ENCODE peak calls at places on chromosome 15, in five cellular contexts. J, Z, A, P and G are unnamed samples.

GRCh38 chr15:76973362-76973743 is 21.6 kb upstream of the PSTPIP1 start:
- DNase-seq in J (peak; percentile 56), Z (no peak), A (no peak), P (peak; percentile 17), G (peak; percentile 5)

GRCh38 chr15:88810449-88810848 is 7.2 kb downstream of the ACAN start:
- DNase-seq in J (peak; percentile 48), Z (peak; percentile 79), A (peak; percentile 44), P (peak; percentile 53), G (peak; percentile 40)

GRCh38 chr15:63093486-63094205 is 28.0 kb upstream of the LACTB start:
- DNase-seq in J (peak; percentile 82), Z (peak; percentile 86), A (peak; percentile 60), P (peak; percentile 74), G (peak; percentile 79)

GRCh38 chr15:74202461-74203401 is at the start of gene STRA6:
- DNase-seq in J (no peak), Z (peak; percentile 46), A (peak; percentile 37), P (no peak), G (no peak)

GRCh38 chr15:32824777-32825176 is 107.0 kb downstream of the GREM1 start:
- DNase-seq in J (peak; percentile 92), Z (peak; percentile 85), A (peak; percentile 51), P (peak; percentile 97), G (peak; percentile 97)

GRCh38 chr15:57245130-57245529 is 131.2 kb upstream of the CGNL1 start:
- DNase-seq in J (no peak), Z (no peak), A (no peak), P (no peak), G (peak; percentile 65)

GRCh38 chr15:45751629-45752028 is 116.8 kb downstream of the SQOR start:
- DNase-seq in J (no peak), Z (no peak), A (no peak), P (no peak), G (no peak)

GRCh38 chr15:69232144-69232543 is 66.6 kb upstream of the PAQR5 start:
- DNase-seq in J (peak; percentile 57), Z (no peak), A (peak; percentile 60), P (peak; percentile 65), G (peak; percentile 15)

GRCh38 chr15:100712226-100712625 is 109.8 kb downstream of the ASB7 start:
- DNase-seq in J (peak; percentile 76), Z (no peak), A (peak; percentile 55), P (no peak), G (peak; percentile 83)

GRCh38 chr15:25268166-25268565 is 170.7 kb downstream of the UBE3A start:
- DNase-seq in J (no peak), Z (peak; percentile 17), A (no peak), P (peak; percentile 14), G (no peak)

GRCh38 chr15:77038312-77039216 is 32.3 kb downstream of the TSPAN3 start:
- DNase-seq in J (peak; percentile 58), Z (no peak), A (no peak), P (no peak), G (no peak)

GRCh38 chr15:39969871-39970270 is 36.0 kb downstream of the EIF2AK4 start:
- DNase-seq in J (peak; percentile 79), Z (no peak), A (peak; percentile 79), P (no peak), G (peak; percentile 31)

GRCh38 chr15:76056931-76057330 is 2.9 kb upstream of the TMEM266 start:
- DNase-seq in J (no peak), Z (peak; percentile 44), A (peak; percentile 72), P (peak; percentile 11), G (no peak)

GRCh38 chr15:63699391-63699790 is 102.2 kb downstream of the FBXL22 start:
- DNase-seq in J (peak; percentile 9), Z (no peak), A (no peak), P (no peak), G (no peak)

GRCh38 chr15:62933388-62933787 is 109.2 kb upstream of the TPM1 start:
- DNase-seq in J (peak; percentile 64), Z (no peak), A (no peak), P (peak; percentile 15), G (no peak)

GRCh38 chr15:70269991-70270751 is 172.5 kb upstream of the TLE3 start:
- DNase-seq in J (no peak), Z (no peak), A (no peak), P (peak; percentile 85), G (no peak)

GRCh38 chr15:40330368-40330836 is 6.9 kb downstream of the INAFM2 start:
- DNase-seq in J (peak; percentile 64), Z (no peak), A (peak; percentile 44), P (peak; percentile 39), G (peak; percentile 90)

GRCh38 chr15:70430029-70430428 is 332.3 kb upstream of the TLE3 start:
- DNase-seq in J (peak; percentile 62), Z (peak; percentile 100), A (peak; percentile 85), P (peak; percentile 56), G (peak; percentile 74)

GRCh38 chr15:74613953-74614743 is 1.5 kb upstream of the CLK3 start:
- DNase-seq in J (no peak), Z (peak; percentile 56), A (no peak), P (no peak), G (no peak)

GRCh38 chr15:64828985-64829384 is 3.5 kb upstream of the PIF1 start:
- DNase-seq in J (peak; percentile 54), Z (peak; percentile 83), A (peak; percentile 27), P (peak; percentile 67), G (peak; percentile 41)

GRCh38 chr15:40088929-40089755 is 19.5 kb downstream of the BMF start:
- DNase-seq in J (peak; percentile 32), Z (no peak), A (no peak), P (no peak), G (peak; percentile 72)

GRCh38 chr15:81163961-81164800 is 30.1 kb downstream of the CFAP161 start:
- DNase-seq in J (peak; percentile 77), Z (no peak), A (peak; percentile 16), P (no peak), G (peak; percentile 86)

GRCh38 chr15:99059010-99059981 is 45.6 kb upstream of the SYNM start:
- DNase-seq in J (peak; percentile 93), Z (peak; percentile 84), A (peak; percentile 30), P (peak; percentile 81), G (peak; percentile 84)

GRCh38 chr15:62426387-62426956 is 261.4 kb upstream of the C2CD4B start:
- DNase-seq in J (peak; percentile 43), Z (no peak), A (no peak), P (no peak), G (no peak)

GRCh38 chr15:98658831-98659699 is 10.7 kb downstream of the IGF1R start:
- DNase-seq in J (peak; percentile 74), Z (peak; percentile 81), A (peak; percentile 60), P (peak; percentile 74), G (no peak)

GRCh38 chr15:63805993-63806980 is 27.5 kb downstream of the HERC1 start:
- DNase-seq in J (no peak), Z (peak; percentile 30), A (no peak), P (no peak), G (no peak)

GRCh38 chr15:87752250-87752951 is 504.1 kb downstream of the NTRK3 start:
- DNase-seq in J (peak; percentile 85), Z (peak; percentile 41), A (peak; percentile 84), P (peak; percentile 72), G (peak; percentile 55)

GRCh38 chr15:27250223-27250622 is 279.2 kb downstream of the GABRG3 start:
- DNase-seq in J (peak; percentile 3), Z (no peak), A (no peak), P (peak; percentile 10), G (no peak)

GRCh38 chr15:32643907-32644445 is 2.5 kb downstream of the SCG5 start:
- DNase-seq in J (peak; percentile 50), Z (no peak), A (peak; percentile 59), P (no peak), G (no peak)

GRCh38 chr15:100759116-100759515 is 120.5 kb upstream of the ALDH1A3 start:
- DNase-seq in J (peak; percentile 86), Z (no peak), A (no peak), P (no peak), G (peak; percentile 78)

GRCh38 chr15:93179704-93180103 is 90.7 kb upstream of the RGMA start:
- DNase-seq in J (no peak), Z (no peak), A (no peak), P (no peak), G (peak; percentile 37)

GRCh38 chr15:92149029-92149428 is 244.7 kb upstream of the ST8SIA2 start:
- DNase-seq in J (peak; percentile 86), Z (no peak), A (no peak), P (no peak), G (no peak)

GRCh38 chr15:93196136-93196670 is 107.2 kb upstream of the RGMA start:
- DNase-seq in J (no peak), Z (peak; percentile 91), A (no peak), P (no peak), G (no peak)

GRCh38 chr15:36331531-36332275 is 247.7 kb upstream of the CDIN1 start:
- DNase-seq in J (peak; percentile 44), Z (no peak), A (no peak), P (no peak), G (peak; percentile 44)

GRCh38 chr15:73633991-73634495 is 854 bp upstream of the NPTN start:
- DNase-seq in J (peak; percentile 97), Z (peak; percentile 86), A (peak; percentile 92), P (peak; percentile 98), G (peak; percentile 93)

DNA sequence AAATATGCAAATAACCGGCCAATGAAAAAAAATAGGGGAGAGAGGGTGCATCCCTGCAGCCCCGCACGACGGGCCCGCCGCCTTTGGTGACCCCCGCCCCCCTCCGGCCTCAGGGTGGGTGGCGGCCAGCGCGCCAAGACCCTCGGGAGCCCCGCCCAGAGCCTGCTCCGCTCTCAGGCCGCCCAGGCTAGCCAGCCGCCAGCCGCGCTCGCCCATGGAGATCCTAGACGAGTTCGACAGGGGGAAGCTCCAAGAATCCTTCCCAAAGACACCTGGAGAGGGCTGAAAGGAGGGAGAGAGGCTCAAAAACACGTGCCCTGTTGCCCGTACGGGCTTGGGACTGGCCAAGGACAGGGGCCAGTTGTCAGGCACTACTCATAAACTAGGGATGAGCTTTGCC is 434.0 kb downstream of the NR2F2 start:
- DNase-seq in J (no peak), Z (no peak), A (no peak), P (no peak), G (no peak)
- H3K4me2 ChIP-seq in J (no peak overlapping the region), Z (no peak overlapping the region), A (no peak overlapping the region), P (no peak overlapping the region), G (no peak overlapping the region)

GRCh38 chr15:60729850-60730458 is 251.0 kb upstream of the ICE2 start:
- DNase-seq in J (no peak), Z (no peak), A (no peak), P (no peak), G (no peak)

GRCh38 chr15:60735559-60736047 is 256.7 kb upstream of the ICE2 start:
- DNase-seq in J (no peak), Z (no peak), A (no peak), P (no peak), G (no peak)

GRCh38 chr15:60734846-60735245 is 255.9 kb upstream of the ICE2 start:
- DNase-seq in J (no peak), Z (no peak), A (no peak), P (no peak), G (no peak)

GRCh38 chr15:60731583-60732130 is 252.7 kb upstream of the ICE2 start:
- DNase-seq in J (no peak), Z (no peak), A (no peak), P (no peak), G (no peak)

GRCh38 chr15:60733196-60733595 is 254.3 kb upstream of the ICE2 start:
- DNase-seq in J (peak; percentile 16), Z (no peak), A (no peak), P (no peak), G (no peak)
- H3K79me2 ChIP-seq in J (no peaks in the 10 kb centered on the region), Z (no peaks in the 10 kb centered on the region), A (no peaks in the 10 kb centered on the region), P (no peaks in the 10 kb centered on the region), G (no peaks in the 10 kb centered on the region)

GRCh38 chr15:96345560-96346389 is 15.3 kb downstream of the NR2F2 start:
- DNase-seq in J (peak; percentile 88), Z (peak; percentile 58), A (no peak), P (peak; percentile 38), G (peak; percentile 75)
- H3K4me3 ChIP-seq in J (peak overlapping the region; percentile 69), Z (peak overlapping the region; percentile 50), A (peak overlapping the region; percentile 30), P (no peak overlapping the region), G (peak overlapping the region; percentile 55)

GRCh38 chr15:52256930-52257733 is 38.5 kb downstream of the MYO5C start:
- DNase-seq in J (peak; percentile 33), Z (no peak), A (no peak), P (no peak), G (peak; percentile 15)
- H3K4me2 ChIP-seq in J (peak overlapping the region; percentile 83), Z (no peak overlapping the region), A (no peak overlapping the region), P (no peak overlapping the region), G (no peak overlapping the region)